ENCODE peak calls at places on chromosomes 11 and 22, in four cellular contexts. D, V, F and N are unnamed samples.

GRCh38 chr11:32005786-32006406 is 85.0 kb upstream of the RCN1 start:
- DNase-seq in F (no peak), D (peak; percentile 76), V (no peak), N (no peak)

GRCh38 chr11:123103326-123103980 is 41.5 kb upstream of the HSPA8 start:
- DNase-seq in F (no peak), V (no peak), D (peak; percentile 87), N (peak; percentile 77)

GRCh38 chr11:7691759-7692334 is 14.4 kb downstream of the OVCH2 start:
- DNase-seq in D (no peak), V (no peak), F (no peak), N (no peak)

GRCh38 chr11:119644502-119644901 is 84.5 kb downstream of the NECTIN1 start:
- DNase-seq in D (no peak), V (no peak), F (no peak), N (no peak)

GRCh38 chr11:18270102-18270501 is 4.0 kb downstream of the SAA1 start:
- DNase-seq in F (no peak), D (no peak), V (no peak), N (no peak)

GRCh38 chr11:93700830-93701229 is 39.3 kb downstream of the CEP295 start:
- DNase-seq in F (no peak), D (no peak), V (no peak), N (no peak)

GRCh38 chr11:86162257-86162656 is 82.3 kb upstream of the EED start:
- DNase-seq in D (peak; percentile 26), F (no peak), V (no peak), N (no peak)

GRCh38 chr22:40553014-40553579 is 83.4 kb downstream of the MRTFA start:
- DNase-seq in D (no peak), V (no peak), F (no peak), N (no peak)

GRCh38 chr11:2432628-2433071 is 11.7 kb downstream of the TRPM5 start:
- DNase-seq in V (no peak), F (no peak), D (no peak), N (no peak)

GRCh38 chr11:86914836-86915519 is 40.2 kb downstream of the FZD4 start:
- DNase-seq in V (no peak), D (no peak), F (no peak), N (no peak)

GRCh38 chr11:3685923-3686322 is 14.7 kb upstream of the CHRNA10 start:
- DNase-seq in F (no peak), D (no peak), V (no peak), N (no peak)

GRCh38 chr11:15800121-15800800 is 556.1 kb downstream of the SOX6 start:
- DNase-seq in D (peak; percentile 4), F (no peak), V (no peak), N (peak; percentile 54)

GRCh38 chr11:29005401-29005980 is 897.3 kb downstream of the METTL15 start:
- DNase-seq in D (no peak), V (no peak), F (no peak), N (peak; percentile 36)

GRCh38 chr11:11025087-11025486 is 167.2 kb upstream of the ZBED5 start:
- DNase-seq in F (no peak), V (no peak), D (peak; percentile 71), N (no peak)

GRCh38 chr22:36368359-36368983 is 19.3 kb downstream of the MYH9 start:
- DNase-seq in F (no peak), V (no peak), D (peak; percentile 78), N (peak; percentile 54)

GRCh38 chr22:33300165-33300564 is 242.0 kb upstream of the SYN3 start:
- DNase-seq in F (no peak), V (no peak), D (no peak), N (no peak)

GRCh38 chr11:105124756-105125155 is 14.8 kb downstream of the CARD18 start:
- DNase-seq in F (no peak), V (no peak), D (no peak), N (no peak)

GRCh38 chr22:45224988-45225731 is 15.5 kb downstream of the KIAA0930 start:
- DNase-seq in D (no peak), V (peak; percentile 62), F (no peak), N (no peak)

GRCh38 chr22:23539135-23539838 is 40.8 kb downstream of the IGLL1 start:
- DNase-seq in F (no peak), D (peak; percentile 77), V (peak; percentile 43), N (peak; percentile 85)

GRCh38 chr11:44774131-44774530 is 47.4 kb downstream of the TSPAN18 start:
- DNase-seq in D (no peak), V (no peak), F (no peak), N (no peak)

GRCh38 chr11:638616-639323 is 1.7 kb downstream of the DRD4 start:
- DNase-seq in F (no peak), V (no peak), D (no peak), N (no peak)

GRCh38 chr22:23530766-23531282 is 49.3 kb downstream of the IGLL1 start:
- DNase-seq in F (no peak), D (no peak), V (no peak), N (no peak)

GRCh38 chr11:33646629-33647028 is 54.0 kb downstream of the C11orf91 start:
- DNase-seq in V (no peak), F (no peak), D (no peak), N (no peak)

GRCh38 chr22:19986410-19987341 is 29.9 kb downstream of the ARVCF start:
- DNase-seq in V (no peak), D (peak; percentile 66), F (peak; percentile 94), N (peak; percentile 91)